ENCODE peak calls at places on chromosomes 3 and 15, in eight cellular contexts. B is EL; R is progenitor cell of endocrine pancreas; L is brain microvascular endothelial cell; I is activated naive CD4-positive, alpha-beta T cell treated with Interleukin-2 at 50 U/mL for 16 hours; N is NCI-H1436; W is CD4-positive, alpha-beta T cell; Z is fibroblast of lung. K is an unnamed sample.

GRCh38 chr3:126433496-126434263 is 39.0 kb downstream of the CFAP100 start:
- DNase-seq in R (no peak), N (no peak), B (no peak), W (no peak), I (no peak), L (no peak), Z (no peak), K (no peak)

GRCh38 chr3:149615731-149616221 is 42.0 kb downstream of the WWTR1 start:
- DNase-seq in L (peak), Z (peak), I (no peak), B (no peak), W (no peak), N (no peak), R (no peak), K (no peak)

GRCh38 chr3:55588120-55588765 is 101.1 kb upstream of the WNT5A start:
- DNase-seq in W (no peak), I (no peak), L (no peak), B (no peak), N (no peak), R (no peak), Z (no peak), K (peak)

GRCh38 chr3:129597087-129597791 is 9.2 kb downstream of the PLXND1 start:
- DNase-seq in W (no peak), B (peak), L (peak), R (no peak), I (no peak), Z (peak), N (no peak), K (no peak)

GRCh38 chr3:9875448-9875847 is 4.6 kb downstream of the CIDEC start:
- DNase-seq in B (no peak), R (no peak), I (no peak), Z (no peak), L (no peak), W (no peak), N (no peak), K (no peak)

GRCh38 chr3:188948658-188949400 is 222.9 kb upstream of the TPRG1 start:
- DNase-seq in W (no peak), R (no peak), I (no peak), L (peak), Z (peak), B (peak), N (no peak), K (no peak)

GRCh38 chr15:98504998-98505397 is 143.3 kb upstream of the IGF1R start:
- DNase-seq in L (no peak), I (no peak), B (no peak), R (no peak), W (no peak), Z (no peak), N (no peak), K (no peak)

GRCh38 chr15:101138913-101139880 is 112.7 kb downstream of the CHSY1 start:
- DNase-seq in I (no peak), L (peak), R (no peak), B (peak), Z (peak), N (no peak), W (no peak), K (peak)

GRCh38 chr3:98612587-98612986 is 19.2 kb upstream of the CPOX start:
- DNase-seq in N (no peak), L (no peak), R (no peak), I (no peak), W (no peak), B (no peak), Z (no peak), K (no peak)

GRCh38 chr3:154584041-154584440 is 154.1 kb upstream of the GPR149 start:
- DNase-seq in L (no peak), W (no peak), B (peak), Z (no peak), I (no peak), R (no peak), N (no peak), K (no peak)

GRCh38 chr15:74525328-74525727 is 15.7 kb upstream of the ARID3B start:
- DNase-seq in N (no peak), W (no peak), I (no peak), Z (no peak), B (no peak), R (no peak), L (no peak), K (no peak)

GRCh38 chr3:196754215-196754937 is 14.7 kb downstream of the PAK2 start:
- DNase-seq in I (no peak), R (no peak), N (no peak), B (no peak), Z (no peak), W (no peak), L (peak), K (no peak)

GRCh38 chr3:101643861-101644613 is 32.9 kb downstream of the ZBTB11 start:
- DNase-seq in Z (peak), N (no peak), I (peak), L (peak), B (peak), W (no peak), R (no peak), K (no peak)

GRCh38 chr15:69319384-69320375 is 21.0 kb downstream of the PAQR5 start:
- DNase-seq in R (no peak), L (no peak), I (no peak), W (no peak), Z (no peak), N (no peak), B (no peak), K (no peak)

GRCh38 chr15:36784098-36784670 is 204.8 kb downstream of the CDIN1 start:
- DNase-seq in R (no peak), Z (no peak), W (no peak), I (no peak), L (no peak), B (no peak), N (no peak), K (no peak)

GRCh38 chr3:158649791-158650190 is 5.5 kb downstream of the GFM1 start:
- DNase-seq in L (no peak), W (no peak), N (no peak), I (no peak), R (no peak), Z (no peak), B (no peak), K (no peak)

GRCh38 chr15:59303641-59304433 is 68.8 kb downstream of the MYO1E start:
- DNase-seq in W (no peak), I (no peak), R (no peak), L (peak), B (peak), Z (peak), N (no peak), K (no peak)

GRCh38 chr3:149314807-149315578 is 18.4 kb downstream of the TM4SF18 start:
- DNase-seq in L (peak), N (no peak), B (peak), Z (peak), R (no peak), W (no peak), I (no peak), K (no peak)

GRCh38 chr3:33358172-33358781 is 81.0 kb downstream of the FBXL2 start:
- DNase-seq in L (no peak), N (no peak), I (no peak), R (no peak), B (no peak), Z (no peak), W (no peak), K (no peak)

GRCh38 chr15:74432271-74432967 is 1.3 kb downstream of the SEMA7A start:
- DNase-seq in I (no peak), Z (no peak), R (no peak), N (no peak), L (no peak), B (no peak), W (no peak), K (peak)

GRCh38 chr3:122583770-122584169 is 6.3 kb downstream of the PARP15 start:
- DNase-seq in L (no peak), W (no peak), I (no peak), N (no peak), Z (no peak), B (no peak), R (no peak), K (no peak)

GRCh38 chr3:48415251-48415953 is 14.5 kb downstream of the PLXNB1 start:
- DNase-seq in Z (no peak), L (no peak), W (no peak), I (no peak), N (no peak), R (no peak), B (no peak), K (no peak)

GRCh38 chr3:140292684-140293083 is 357.7 kb downstream of the CLSTN2 start:
- DNase-seq in W (no peak), R (no peak), I (no peak), Z (peak), L (peak), N (no peak), B (peak), K (no peak)

GRCh38 chr15:80403712-80404056 is 498 bp upstream of the ARNT2 start:
- DNase-seq in L (no peak), W (no peak), I (no peak), R (peak), B (peak), Z (peak), N (no peak), K (no peak)

GRCh38 chr15:37792351-37792750 is 142.1 kb upstream of the TMCO5A start:
- DNase-seq in I (no peak), B (no peak), Z (peak), N (no peak), R (no peak), L (no peak), W (no peak), K (no peak)

GRCh38 chr3:9808345-9809037 is 1.6 kb upstream of the TTLL3 start:
- DNase-seq in L (peak), R (no peak), Z (peak), I (peak), W (peak), N (peak), B (peak), K (peak)

GRCh38 chr3:187165144-187165543 is 25.8 kb upstream of the RPL39L start:
- DNase-seq in N (peak), L (peak), R (peak), B (peak), W (no peak), Z (peak), I (peak), K (peak)

GRCh38 chr15:55457401-55458022 is 49.2 kb downstream of the PIERCE2 start:
- DNase-seq in R (no peak), W (no peak), N (no peak), Z (no peak), I (no peak), B (no peak), L (no peak), K (no peak)

GRCh38 chr3:125322166-125322565 is 53.0 kb downstream of the ZNF148 start:
- DNase-seq in N (no peak), W (no peak), R (no peak), Z (peak), B (peak), I (no peak), L (no peak), K (no peak)

GRCh38 chr3:9213019-9213646 is 36.3 kb downstream of the SRGAP3 start:
- DNase-seq in L (no peak), N (no peak), B (no peak), Z (no peak), R (no peak), W (no peak), I (no peak), K (no peak)

GRCh38 chr15:90859234-90860131 is 8.9 kb upstream of the FURIN start:
- DNase-seq in I (no peak), L (no peak), Z (no peak), B (no peak), W (no peak), N (no peak), R (no peak), K (no peak)

GRCh38 chr3:196757876-196758739 is 18.5 kb downstream of the PAK2 start:
- DNase-seq in Z (peak), N (no peak), W (no peak), I (no peak), R (no peak), L (peak), B (peak), K (no peak)

GRCh38 chr3:186519021-186519658 is 25.0 kb downstream of the CRYGS start:
- DNase-seq in I (peak), W (peak), Z (no peak), R (no peak), L (no peak), B (no peak), N (no peak), K (no peak)